ENCODE peak calls at places on chromosomes 6 and 20, in four cellular contexts. F, S, R and E are unnamed samples.

GRCh38 chr6:45681860-45682488 is 304.2 kb upstream of the SUPT3H start:
- DNase-seq in F (peak), S (no peak), R (no peak), E (no peak)

GRCh38 chr20:46218656-46219055 is 89.6 kb downstream of the CDH22 start:
- DNase-seq in F (no peak), S (no peak), R (no peak), E (no peak)

GRCh38 chr6:36788768-36789167 is 50.5 kb downstream of the CPNE5 start:
- DNase-seq in F (no peak), S (no peak), R (no peak), E (no peak)

GRCh38 chr20:34445177-34446065 is 70.8 kb upstream of the DYNLRB1 start:
- DNase-seq in F (no peak), S (no peak), R (no peak), E (no peak)

GRCh38 chr20:31587545-31588389 is 17.3 kb upstream of the ID1 start:
- DNase-seq in F (peak), S (peak), R (peak), E (no peak)

GRCh38 chr20:14617123-14617522 is 279.7 kb upstream of the FLRT3 start:
- DNase-seq in F (no peak), S (no peak), R (no peak), E (no peak)

GRCh38 chr6:111326563-111326962 is 156.5 kb downstream of the REV3L start:
- DNase-seq in F (no peak), S (no peak), R (no peak), E (no peak)

GRCh38 chr6:37054580-37054979 is 49.1 kb downstream of the FGD2 start:
- DNase-seq in F (no peak), S (no peak), R (no peak), E (no peak)

GRCh38 chr6:157283330-157283898 is 39.9 kb downstream of the TMEM242 start:
- DNase-seq in F (no peak), S (no peak), R (no peak), E (no peak)

GRCh38 chr6:169070506-169071176 is 183.0 kb downstream of the THBS2 start:
- DNase-seq in F (peak), S (peak), R (peak), E (peak)

GRCh38 chr6:139311826-139312225 is 20.0 kb upstream of the TXLNB start:
- DNase-seq in F (no peak), S (no peak), R (no peak), E (no peak)

GRCh38 chr6:40302856-40303449 is 284.2 kb downstream of the LRFN2 start:
- DNase-seq in F (no peak), S (no peak), R (no peak), E (no peak)

GRCh38 chr6:43962458-43962857 is 164.8 kb downstream of the MRPL14 start:
- DNase-seq in F (no peak), S (no peak), R (no peak), E (no peak)

GRCh38 chr6:145689529-145689928 is 45.8 kb downstream of the EPM2A start:
- DNase-seq in F (no peak), S (no peak), R (no peak), E (no peak)

GRCh38 chr6:137452331-137452894 is 41.8 kb downstream of the OLIG3 start:
- DNase-seq in F (no peak), S (no peak), R (no peak), E (no peak)

GRCh38 chr6:87407531-87407895 is 259 bp upstream of the CFAP206 start:
- DNase-seq in F (no peak), S (no peak), R (no peak), E (peak)

GRCh38 chr6:38283734-38284362 is 355.9 kb downstream of the BTBD9 start:
- DNase-seq in F (no peak), S (no peak), R (no peak), E (no peak)

GRCh38 chr6:31529329-31530150 is 778 bp downstream of the MCCD1 start:
- DNase-seq in F (no peak), S (no peak), R (no peak), E (no peak)

GRCh38 chr6:35094183-35094582 is 47.0 kb downstream of the TCP11 start:
- DNase-seq in F (peak), S (no peak), R (no peak), E (no peak)

GRCh38 chr6:116210750-116211425 is 43.0 kb downstream of the TSPYL4 start:
- DNase-seq in F (no peak), S (peak), R (peak), E (peak)

GRCh38 chr20:45545754-45546453 is 1.3 kb downstream of the EPPIN start:
- DNase-seq in F (no peak), S (no peak), R (peak), E (no peak)

GRCh38 chr6:51139841-51140462 is 321.3 kb downstream of the TFAP2B start:
- DNase-seq in F (no peak), S (no peak), R (no peak), E (no peak)

GRCh38 chr6:39861663-39862062 is 69.5 kb downstream of the DAAM2 start:
- DNase-seq in F (no peak), S (peak), R (no peak), E (no peak)

GRCh38 chr20:1820137-1821074 is 74.8 kb upstream of the SIRPA start:
- DNase-seq in F (peak), S (peak), R (no peak), E (no peak)

GRCh38 chr6:46377209-46377608 is 114.0 kb downstream of the RCAN2 start:
- DNase-seq in F (no peak), S (no peak), R (peak), E (no peak)

GRCh38 chr6:107290491-107290890 is 168.9 kb downstream of the PDSS2 start:
- DNase-seq in F (no peak), S (no peak), R (no peak), E (no peak)

GRCh38 chr20:11849976-11850670 is 67.6 kb upstream of the BTBD3 start:
- DNase-seq in F (no peak), S (no peak), R (no peak), E (no peak)

GRCh38 chr20:49615401-49616153 is 47.6 kb upstream of the PTGIS start:
- DNase-seq in F (peak), S (peak), R (no peak), E (no peak)

GRCh38 chr6:40394381-40394780 is 192.8 kb downstream of the LRFN2 start:
- DNase-seq in F (no peak), S (no peak), R (no peak), E (peak)

GRCh38 chr20:766906-767305 is 1.4 kb downstream of the SLC52A3 start:
- DNase-seq in F (no peak), S (no peak), R (no peak), E (no peak)

GRCh38 chr20:38617011-38617829 is 15.6 kb downstream of the ARHGAP40 start:
- DNase-seq in F (no peak), S (no peak), R (peak), E (no peak)

GRCh38 chr6:114194362-114195343 is 148.2 kb downstream of the HS3ST5 start:
- DNase-seq in F (no peak), S (peak), R (no peak), E (no peak)

GRCh38 chr6:91573826-91574416 is 987.0 kb upstream of the MAP3K7 start:
- DNase-seq in F (no peak), S (no peak), R (no peak), E (no peak)

GRCh38 chr6:5135783-5136376 is 50.7 kb downstream of the PPP1R3G start:
- DNase-seq in F (peak), S (no peak), R (no peak), E (no peak)

GRCh38 chr20:11582073-11582472 is 335.6 kb upstream of the BTBD3 start:
- DNase-seq in F (no peak), S (no peak), R (no peak), E (no peak)

GRCh38 chr6:2855061-2855519 is 13.4 kb upstream of the SERPINB1 start:
- DNase-seq in F (no peak), S (no peak), R (no peak), E (no peak)

GRCh38 chr6:7541175-7542064 is at the start of gene DSP:
- DNase-seq in F (peak), S (peak), R (peak), E (peak)
- TF ChIP-seq POLR2A in F (peak), S (peak), R (peak), E (no peak)

DNA sequence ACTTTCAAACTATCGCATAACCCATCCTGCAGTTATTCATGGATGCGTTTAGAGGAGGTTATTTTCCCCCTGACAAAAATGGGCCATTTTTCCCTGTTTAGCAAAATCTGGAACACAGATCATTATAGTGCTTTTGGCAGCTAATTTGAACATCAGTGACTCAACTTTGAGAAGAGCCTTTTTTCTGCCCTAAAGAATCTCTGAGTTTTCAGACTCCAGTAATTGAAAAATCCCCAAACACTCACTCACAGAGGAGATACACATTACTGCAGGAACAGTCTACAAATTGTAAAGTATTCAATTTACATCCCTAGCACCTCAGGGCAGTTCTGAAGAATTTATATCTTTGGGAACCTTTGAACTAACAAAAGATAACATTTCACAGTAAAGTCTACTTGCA is 966.6 kb upstream of the SLC35B3 start:
- DNase-seq in F (no peak), S (no peak), R (no peak), E (no peak)
- H3K4me3 ChIP-seq in F (no peak), S (no peak), R (no peak), E (no peak)

DNA sequence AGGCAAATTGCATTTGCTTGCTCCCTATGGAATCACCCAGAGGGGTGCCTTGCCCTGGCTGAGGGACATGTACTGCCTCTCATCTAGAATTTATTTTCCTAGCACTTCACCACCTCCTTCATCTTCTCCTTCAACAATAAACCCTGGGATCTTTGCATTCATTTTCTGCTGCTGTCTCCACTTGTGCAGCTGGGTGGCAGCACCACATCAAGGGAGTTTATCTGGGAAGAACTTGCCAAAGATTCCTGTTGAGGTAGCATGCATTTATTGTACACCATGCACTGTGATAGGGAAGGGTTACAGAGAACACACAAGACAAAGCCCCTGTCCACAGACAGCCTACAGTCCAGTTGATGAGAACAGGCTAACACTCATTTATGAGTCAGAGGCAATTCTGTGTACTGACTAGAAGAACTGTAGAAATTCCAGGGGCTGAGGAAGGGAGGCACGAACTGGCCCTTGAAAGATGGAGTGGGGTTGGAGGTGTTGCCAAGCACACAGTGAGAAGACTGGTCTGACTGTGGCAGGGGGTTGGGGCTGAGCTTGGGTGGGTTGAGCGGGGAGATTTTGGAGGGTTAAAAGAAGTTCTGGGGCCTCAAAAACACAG is 17.5 kb downstream of the C20orf173 start:
- DNase-seq in F (no peak), S (no peak), R (peak), E (no peak)
- TF ChIP-seq CTCF in F (no peak), S (peak), R (peak), E (no peak)

GRCh38 chr20:63979221-63979548 is 257 bp downstream of the SAMD10 start:
- DNase-seq in F (no peak), S (no peak), R (no peak), E (no peak)

GRCh38 chr20:63979549-63980316 is at the start of gene SAMD10:
- DNase-seq in F (peak), S (no peak), R (peak), E (no peak)

GRCh38 chr20:63980317-63980805 is 571 bp upstream of the PRPF6 start:
- DNase-seq in F (no peak), S (no peak), R (no peak), E (no peak)

GRCh38 chr20:63982937-63983336 is 2.0 kb downstream of the PRPF6 start:
- DNase-seq in F (no peak), S (no peak), R (no peak), E (no peak)

GRCh38 chr20:63980806-63981728 is at the start of gene PRPF6:
- DNase-seq in F (peak), S (peak), R (peak), E (peak)
- TF ChIP-seq POLR2A in F (peak), S (peak), R (no peak), E (no peak)

DNA sequence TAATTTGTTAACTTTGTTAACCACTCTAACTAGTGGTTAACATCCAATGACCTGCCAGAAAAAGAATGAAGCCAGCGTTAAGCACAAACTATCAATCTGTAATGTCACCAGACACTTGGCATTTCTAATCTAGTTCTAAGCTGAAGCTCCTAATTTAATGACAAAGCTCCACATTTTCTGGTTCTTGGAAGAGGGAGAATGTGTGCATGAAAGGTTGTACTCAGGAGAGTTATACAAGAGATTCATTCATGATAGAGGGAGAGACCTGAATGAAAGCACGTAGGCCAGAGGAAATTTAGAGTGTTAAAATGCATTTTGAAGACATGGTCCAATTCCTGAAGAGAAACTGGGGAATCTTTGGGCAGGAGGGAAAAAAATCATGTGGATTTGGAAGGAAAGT is 8.3 kb upstream of the ME1 start:
- DNase-seq in F (no peak), S (no peak), R (no peak), E (no peak)
- H3K4me3 ChIP-seq in F (no peak), S (no peak), R (no peak), E (no peak)